ENCODE peak calls at places on chromosomes 11 and 22, in eight cellular contexts. N is HCT116, F is astrocyte of the cerebellum, B is adrenal gland, A is cardiac muscle cell, G is epithelial cell of esophagus, T is tibial artery, P is IMR-90. O is an unnamed sample.

GRCh38 chr11:106031210-106031845 is 9.3 kb upstream of the MSANTD4 start:
- DNase-seq in T (no peak), A (no peak), N (no peak), B (no peak), F (no peak), G (peak), P (peak), O (no peak)

GRCh38 chr11:66718320-66718971 is 10.6 kb downstream of the SPTBN2 start:
- DNase-seq in A (no peak), T (no peak), B (no peak), G (peak), P (no peak), N (no peak), F (no peak), O (no peak)

GRCh38 chr11:66674964-66675602 is 2.6 kb downstream of the RBM4B start:
- DNase-seq in N (no peak), P (no peak), F (no peak), G (no peak), A (no peak), T (no peak), B (no peak), O (no peak)

GRCh38 chr11:68412593-68413475 is 47.7 kb upstream of the PPP6R3 start:
- DNase-seq in N (no peak), T (no peak), B (no peak), G (peak), F (peak), A (peak), P (peak), O (peak)

GRCh38 chr11:125165664-125166346 is 1.3 kb downstream of the PKNOX2 start:
- DNase-seq in T (no peak), A (peak), B (no peak), G (no peak), F (no peak), P (peak), N (no peak), O (no peak)

GRCh38 chr11:101915811-101916291 is 471 bp downstream of the ANGPTL5 start:
- DNase-seq in A (peak), T (no peak), G (peak), B (no peak), N (no peak), F (no peak), P (peak), O (peak)

GRCh38 chr11:69792611-69793010 is 17.5 kb upstream of the FGF4 start:
- DNase-seq in A (no peak), N (no peak), G (no peak), B (no peak), P (no peak), F (no peak), T (no peak), O (no peak)

GRCh38 chr11:46271875-46272815 is 5.3 kb upstream of the CREB3L1 start:
- DNase-seq in G (no peak), T (no peak), N (no peak), F (no peak), A (peak), B (no peak), P (no peak), O (no peak)

GRCh38 chr11:69293819-69294505 is at the start of gene MYEOV:
- DNase-seq in P (no peak), T (no peak), F (no peak), N (peak), A (peak), B (peak), G (peak), O (peak)

GRCh38 chr11:46305295-46305694 is 27.8 kb downstream of the CREB3L1 start:
- DNase-seq in P (peak), F (no peak), G (peak), N (no peak), A (peak), B (no peak), T (no peak), O (peak)

GRCh38 chr11:73152861-73153483 is 10.9 kb upstream of the FCHSD2 start:
- DNase-seq in A (no peak), T (peak), F (no peak), N (no peak), G (no peak), P (no peak), B (no peak), O (peak)

GRCh38 chr22:30586414-30586813 is 5.3 kb downstream of the PES1 start:
- DNase-seq in B (no peak), P (no peak), F (no peak), A (no peak), N (no peak), T (no peak), G (no peak), O (no peak)

GRCh38 chr11:8759634-8760033 is 77.0 kb downstream of the RPL27A start:
- DNase-seq in P (no peak), T (peak), N (no peak), A (no peak), F (no peak), G (no peak), B (peak), O (no peak)

GRCh38 chr22:33047744-33048143 is 10.4 kb downstream of the SYN3 start:
- DNase-seq in T (no peak), F (no peak), P (no peak), N (no peak), G (no peak), B (no peak), A (no peak), O (no peak)

GRCh38 chr11:60242607-60243292 is at the start of gene MS4A4E:
- DNase-seq in T (no peak), G (no peak), N (no peak), F (no peak), P (no peak), B (no peak), A (no peak), O (no peak)

GRCh38 chr11:11004069-11004468 is 146.2 kb upstream of the ZBED5 start:
- DNase-seq in T (no peak), N (no peak), P (no peak), B (no peak), F (no peak), A (no peak), G (no peak), O (no peak)

GRCh38 chr11:9726313-9727022 is 62.6 kb downstream of the SWAP70 start:
- DNase-seq in A (peak), G (peak), N (peak), F (peak), B (no peak), P (peak), T (no peak), O (peak)

GRCh38 chr22:24996420-24996952 is 44.0 kb downstream of the KIAA1671 start:
- DNase-seq in N (peak), A (peak), B (no peak), P (no peak), F (no peak), G (peak), T (no peak), O (no peak)

GRCh38 chr11:76232026-76232665 is 25.8 kb upstream of the WNT11 start:
- DNase-seq in T (no peak), G (no peak), P (no peak), F (no peak), N (no peak), A (no peak), B (no peak), O (peak)

GRCh38 chr11:61838501-61838900 is 10.4 kb downstream of the FADS2 start:
- DNase-seq in G (no peak), P (no peak), A (no peak), N (no peak), B (no peak), T (no peak), F (no peak), O (no peak)

GRCh38 chr11:72696866-72697428 is 22.7 kb upstream of the PDE2A start:
- DNase-seq in A (no peak), B (no peak), P (no peak), G (peak), T (no peak), N (no peak), F (no peak), O (no peak)

GRCh38 chr22:26658161-26658560 is 773 bp downstream of the MIAT start:
- DNase-seq in B (no peak), A (no peak), N (no peak), P (no peak), G (no peak), T (no peak), F (no peak), O (no peak)

GRCh38 chr22:26660961-26661578 is 3.7 kb downstream of the MIAT start:
- DNase-seq in G (peak), F (no peak), A (no peak), N (no peak), P (no peak), B (no peak), T (no peak), O (no peak)

GRCh38 chr22:26656896-26657851 is at the start of gene MIAT:
- DNase-seq in B (no peak), G (peak), N (no peak), P (peak), A (peak), T (no peak), F (no peak), O (peak)

GRCh38 chr22:26662160-26662559 is 4.8 kb downstream of the MIAT start:
- DNase-seq in N (no peak), P (no peak), F (no peak), G (no peak), A (no peak), B (no peak), T (no peak), O (no peak)

DNA sequence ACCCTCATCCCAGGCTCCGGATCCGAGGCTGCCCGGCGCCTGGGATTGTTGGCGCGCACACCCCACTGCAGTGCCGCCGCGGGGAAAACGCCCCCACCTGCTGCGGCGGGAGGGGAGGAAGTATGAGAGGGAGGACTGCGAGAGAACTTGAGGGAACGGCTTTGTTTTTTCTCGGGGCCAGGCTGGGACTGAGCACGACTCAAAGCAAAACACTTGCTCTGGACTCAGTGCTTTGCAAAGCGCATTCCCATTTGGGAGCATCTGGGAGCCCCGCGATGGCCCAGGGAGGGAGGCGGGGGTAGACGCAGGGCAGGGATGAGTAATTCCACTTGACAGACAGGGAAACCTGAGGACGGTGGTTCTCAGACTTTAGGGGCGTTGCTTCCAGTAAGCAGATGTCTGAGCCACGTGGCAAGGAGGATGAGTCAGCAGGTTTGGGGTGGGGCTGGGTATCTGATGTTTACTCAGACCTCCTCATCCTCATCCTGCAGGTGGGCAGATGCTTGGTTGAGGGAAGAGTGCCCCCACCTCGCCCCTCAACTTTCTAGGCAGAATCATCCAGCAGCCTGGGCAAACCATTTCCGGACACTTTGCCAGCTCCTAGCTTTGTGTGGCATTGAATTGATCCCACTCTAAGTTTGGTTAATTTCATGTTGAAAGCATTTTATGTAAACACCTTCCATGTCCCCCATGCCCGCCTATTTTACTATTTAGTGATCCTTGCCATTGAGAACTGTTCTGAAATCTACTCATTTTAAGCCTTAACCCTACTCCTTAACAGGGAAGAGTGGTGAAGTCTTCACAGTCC is 1.5 kb downstream of the MIAT start:
- DNase-seq in A (peak), B (peak), N (peak), G (peak), P (peak), F (peak), T (no peak), O (peak)
- H3K4me3 ChIP-seq in A (peak), B (no peak), N (peak), G (no peak), P (peak), F (peak), T (no peak), O (peak)

DNA sequence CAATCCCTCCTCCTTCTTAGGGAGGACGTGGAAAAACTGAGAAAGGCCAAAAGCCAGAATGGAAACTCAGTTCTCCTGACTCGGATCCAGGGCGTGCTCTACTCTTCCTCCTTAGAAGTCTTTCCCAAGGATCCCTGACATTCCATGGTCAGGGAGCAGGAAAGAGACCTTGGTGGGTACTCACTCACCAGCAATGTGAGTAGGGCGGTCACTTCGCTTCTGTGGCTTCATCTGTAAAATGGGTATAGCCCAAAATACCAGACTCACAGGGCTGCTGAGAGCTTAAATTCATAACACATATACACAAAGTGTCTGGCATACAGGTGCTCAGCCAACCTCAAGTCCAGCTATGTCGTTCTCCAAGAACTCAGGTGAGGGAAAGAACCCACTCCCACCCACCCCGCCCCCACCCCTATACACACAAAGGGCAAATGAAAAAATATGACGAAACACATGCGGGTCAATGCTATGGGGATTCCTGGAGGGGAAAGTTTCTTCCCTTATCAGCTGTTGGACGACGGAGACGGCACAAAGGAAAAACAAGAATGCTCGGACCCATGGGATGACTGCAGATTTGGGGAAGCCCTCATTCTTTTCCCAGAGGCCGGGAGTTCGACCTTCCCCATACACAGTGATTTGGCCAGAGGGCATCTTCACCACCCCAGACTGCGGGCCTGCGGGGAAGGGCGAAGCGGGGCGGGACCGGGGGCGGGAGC is 471 bp upstream of the KCTD17 start:
- DNase-seq in F (no peak), G (no peak), T (no peak), N (no peak), A (no peak), P (no peak), B (no peak), O (no peak)
- H3K4me3 ChIP-seq in F (peak), G (no peak), T (peak), N (peak), A (peak), P (peak), B (peak), O (peak)

GRCh38 chr11:7515544-7515943 is 1.7 kb downstream of the PPFIBP2 start:
- DNase-seq in T (no peak), A (no peak), F (no peak), G (no peak), P (no peak), N (no peak), B (no peak), O (no peak)
- H3K4me3 ChIP-seq in T (no peak), A (no peak), F (no peak), G (no peak), P (no peak), N (no peak), B (no peak), O (peak)

DNA sequence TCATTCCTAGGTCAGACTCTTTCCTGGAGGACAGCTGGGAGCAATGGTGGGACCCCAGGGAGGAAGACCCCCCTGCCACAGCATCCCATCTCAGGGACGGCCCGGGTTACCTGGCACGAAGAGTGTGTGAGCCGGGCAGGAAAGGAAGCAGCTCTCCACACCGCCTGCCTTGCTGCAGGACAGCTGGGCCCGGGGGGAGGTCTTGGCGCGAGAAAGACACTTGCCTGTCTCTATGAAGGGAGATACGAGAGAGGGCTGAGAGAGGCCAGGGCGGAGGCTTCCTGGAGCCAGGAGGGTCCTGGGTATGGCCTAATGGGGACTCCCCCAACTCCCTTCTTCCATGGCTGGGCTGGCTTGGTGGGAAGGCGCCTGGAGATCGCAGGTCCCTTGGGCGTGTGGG is 36.1 kb upstream of the TTLL12 start:
- DNase-seq in P (no peak), F (no peak), B (no peak), A (no peak), N (no peak), T (no peak), G (no peak), O (no peak)
- H3K4me3 ChIP-seq in P (no peak), F (no peak), B (no peak), A (no peak), N (no peak), T (no peak), G (no peak), O (no peak)

GRCh38 chr22:46055851-46056168 is 78.8 kb upstream of the WNT7B start:
- DNase-seq in T (no peak), F (no peak), G (no peak), B (no peak), P (no peak), N (no peak), A (no peak), O (no peak)
- H3K4me3 ChIP-seq in T (peak), F (peak), G (peak), B (no peak), P (no peak), N (no peak), A (no peak), O (no peak)

GRCh38 chr11:12088531-12088930 is 21.9 kb upstream of the MICAL2 start:
- DNase-seq in T (peak), G (no peak), P (no peak), N (no peak), A (no peak), F (no peak), B (no peak), O (no peak)

GRCh38 chr11:12090761-12091261 is 19.6 kb upstream of the MICAL2 start:
- DNase-seq in F (no peak), P (no peak), G (peak), B (no peak), A (no peak), N (peak), T (peak), O (no peak)

GRCh38 chr11:12089041-12089440 is 21.3 kb upstream of the MICAL2 start:
- DNase-seq in P (no peak), G (no peak), B (no peak), F (no peak), A (no peak), N (no peak), T (peak), O (no peak)

GRCh38 chr11:12089473-12089872 is 20.9 kb upstream of the MICAL2 start:
- DNase-seq in F (no peak), B (no peak), N (no peak), A (no peak), G (peak), P (peak), T (peak), O (no peak)

DNA sequence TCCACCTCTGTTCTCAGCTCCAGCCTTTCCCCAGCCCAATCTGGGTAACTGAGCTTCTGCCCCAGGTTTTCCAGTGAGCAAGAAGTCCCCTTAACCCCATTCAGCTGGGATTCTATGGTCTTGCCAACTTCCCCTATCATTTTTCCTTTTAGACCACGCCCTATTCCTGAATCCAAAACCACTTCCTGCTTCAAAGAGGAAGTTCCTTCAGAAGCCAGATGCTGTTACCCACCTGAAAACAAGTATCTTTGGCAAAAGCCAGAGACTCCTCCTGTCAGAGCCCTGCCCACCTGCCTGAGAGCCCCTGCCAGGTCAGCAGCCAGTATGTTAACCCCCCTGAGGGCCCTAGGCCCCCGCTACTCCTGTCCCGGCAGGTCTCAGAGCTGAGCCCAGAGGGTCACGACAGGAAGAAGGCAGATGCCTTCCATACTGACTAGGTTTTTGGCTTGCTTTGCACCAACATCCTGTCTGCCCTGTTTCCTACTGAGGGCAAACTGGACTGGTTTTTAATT is 20.3 kb upstream of the MICAL2 start:
- DNase-seq in F (no peak), B (no peak), P (peak), A (peak), T (peak), N (peak), G (peak), O (peak)
- H3K4me3 ChIP-seq in F (no peak), B (no peak), P (no peak), A (no peak), T (no peak), N (peak), G (no peak), O (no peak)

GRCh38 chr11:74754507-74755255 is 6.0 kb downstream of the RNF169 start:
- DNase-seq in P (peak), G (peak), B (no peak), N (no peak), F (peak), T (no peak), A (peak), O (peak)

GRCh38 chr11:74755395-74755995 is 6.8 kb downstream of the RNF169 start:
- DNase-seq in A (no peak), N (no peak), G (no peak), P (peak), T (no peak), F (no peak), B (no peak), O (no peak)

GRCh38 chr11:74756571-74756970 is 7.9 kb downstream of the RNF169 start:
- DNase-seq in T (no peak), A (no peak), G (no peak), B (no peak), P (no peak), F (no peak), N (no peak), O (no peak)
- H3K4me3 ChIP-seq in T (no peak), A (no peak), G (no peak), B (no peak), P (no peak), F (no peak), N (no peak), O (no peak)

GRCh38 chr22:27388090-27388600 is 413.4 kb downstream of the MN1 start:
- DNase-seq in A (no peak), P (no peak), T (no peak), G (no peak), B (no peak), F (no peak), N (no peak), O (peak)
- H3K4me3 ChIP-seq in A (no peak), P (no peak), T (no peak), G (no peak), B (no peak), F (no peak), N (no peak), O (no peak)

O was measured in GM12865.